ENCODE peak calls at places on chromosomes 11 and 22, in eight cellular contexts. P is endothelial cell; X is CD8-positive, alpha-beta T cell; G is bronchial epithelial cell; C is progenitor cell of endocrine pancreas; D is dorsolateral prefrontal cortex; Y is lung; H is AG04450. T is an unnamed sample.

GRCh38 chr11:12139144-12139881 is 28.9 kb downstream of the MICAL2 start:
- DNase-seq in Y (no peak), D (peak), C (no peak), H (peak), X (no peak), P (no peak), G (peak), T (no peak)

GRCh38 chr11:70522613-70523311 is 124.4 kb downstream of the CTTN start:
- DNase-seq in D (no peak), C (no peak), X (no peak), Y (no peak), H (no peak), G (no peak), P (no peak), T (no peak)

GRCh38 chr11:31687861-31688260 is 123.3 kb downstream of the PAX6 start:
- DNase-seq in C (no peak), Y (no peak), X (no peak), G (no peak), P (no peak), D (no peak), H (no peak), T (no peak)

GRCh38 chr11:111944651-111945051 is 7.5 kb downstream of the DIXDC1 start:
- DNase-seq in H (no peak), G (peak), Y (no peak), D (no peak), C (no peak), X (no peak), P (no peak), T (no peak)

GRCh38 chr11:24747275-24748251 is 250.7 kb downstream of the LUZP2 start:
- DNase-seq in H (no peak), D (no peak), G (peak), C (no peak), X (no peak), P (no peak), Y (no peak), T (no peak)

GRCh38 chr11:70637949-70638598 is 239.7 kb downstream of the CTTN start:
- DNase-seq in Y (no peak), G (no peak), X (no peak), P (no peak), H (no peak), D (peak), C (no peak), T (no peak)

GRCh38 chr22:37282385-37282677 is at the start of gene CYTH4:
- DNase-seq in Y (peak), H (no peak), P (no peak), G (peak), X (peak), C (no peak), D (peak), T (no peak)

GRCh38 chr22:41482319-41482935 is 13.5 kb downstream of the ACO2 start:
- DNase-seq in P (no peak), Y (no peak), G (no peak), X (no peak), C (no peak), D (no peak), H (no peak), T (no peak)

GRCh38 chr11:3855808-3856491 is 486 bp downstream of the STIM1 start:
- DNase-seq in P (peak), G (no peak), C (peak), Y (peak), H (no peak), X (peak), D (no peak), T (no peak)

GRCh38 chr11:111933872-111934271 is 3.3 kb upstream of the DIXDC1 start:
- DNase-seq in X (no peak), G (no peak), Y (no peak), D (no peak), C (no peak), P (no peak), H (no peak), T (no peak)

GRCh38 chr11:74318241-74318932 is 6.9 kb upstream of the P4HA3 start:
- DNase-seq in D (no peak), P (no peak), H (no peak), Y (no peak), C (no peak), G (no peak), X (no peak), T (no peak)
- TF ChIP-seq CTCF in D (no peak), P (no peak), H (peak), Y (no peak), C (no peak), G (no peak), X (no peak), T (no peak)

DNA sequence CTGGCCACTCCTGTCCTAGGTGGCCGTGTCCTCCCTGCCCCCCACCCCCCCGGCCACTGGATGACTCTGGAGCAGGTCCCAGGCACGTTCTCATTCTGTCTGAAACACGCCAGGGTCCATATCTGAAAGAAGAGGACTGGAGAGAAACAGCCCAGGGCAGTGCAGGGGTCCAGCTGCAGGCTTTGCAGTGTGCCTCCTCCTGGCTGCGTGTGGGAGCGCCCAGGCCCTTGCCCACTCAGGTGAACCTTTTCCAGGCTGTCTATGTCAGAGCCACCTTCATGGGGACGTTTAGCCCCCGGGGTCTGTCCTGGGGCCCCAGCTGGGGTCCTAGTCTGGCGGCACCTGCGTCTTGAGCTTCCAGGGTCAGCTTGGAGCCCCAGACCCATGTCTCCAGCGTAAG is 15.6 kb downstream of the GRAMD4 start:
- DNase-seq in D (no peak), P (no peak), G (no peak), C (no peak), X (no peak), Y (no peak), H (no peak), T (no peak)
- TF ChIP-seq CTCF in D (no peak), P (no peak), G (no peak), C (peak), X (no peak), Y (no peak), H (no peak), T (no peak)

DNA sequence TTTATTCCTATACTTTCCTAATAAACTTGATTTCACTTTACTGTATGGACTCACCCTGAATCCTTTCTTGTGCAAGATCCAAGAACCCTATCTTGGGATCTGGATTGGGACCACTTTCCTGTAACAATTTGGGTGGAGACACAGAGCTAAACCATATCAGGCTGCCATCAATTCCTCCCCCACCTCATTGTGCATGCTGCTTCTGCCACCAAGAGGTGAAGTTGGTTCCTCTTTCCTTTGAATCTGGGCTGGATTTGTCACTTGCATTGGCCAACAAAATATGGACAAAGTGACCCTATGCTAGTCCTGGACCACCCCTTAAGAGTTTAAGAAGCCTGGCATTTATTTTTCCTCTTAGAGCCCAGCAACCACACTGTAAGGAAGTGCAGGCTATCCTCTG is 39.4 kb upstream of the CEP295 start:
- DNase-seq in Y (no peak), H (no peak), D (no peak), P (no peak), X (no peak), G (no peak), C (no peak), T (no peak)
- TF ChIP-seq CTCF in Y (no peak), H (no peak), D (no peak), P (no peak), X (no peak), G (no peak), C (no peak), T (no peak)

DNA sequence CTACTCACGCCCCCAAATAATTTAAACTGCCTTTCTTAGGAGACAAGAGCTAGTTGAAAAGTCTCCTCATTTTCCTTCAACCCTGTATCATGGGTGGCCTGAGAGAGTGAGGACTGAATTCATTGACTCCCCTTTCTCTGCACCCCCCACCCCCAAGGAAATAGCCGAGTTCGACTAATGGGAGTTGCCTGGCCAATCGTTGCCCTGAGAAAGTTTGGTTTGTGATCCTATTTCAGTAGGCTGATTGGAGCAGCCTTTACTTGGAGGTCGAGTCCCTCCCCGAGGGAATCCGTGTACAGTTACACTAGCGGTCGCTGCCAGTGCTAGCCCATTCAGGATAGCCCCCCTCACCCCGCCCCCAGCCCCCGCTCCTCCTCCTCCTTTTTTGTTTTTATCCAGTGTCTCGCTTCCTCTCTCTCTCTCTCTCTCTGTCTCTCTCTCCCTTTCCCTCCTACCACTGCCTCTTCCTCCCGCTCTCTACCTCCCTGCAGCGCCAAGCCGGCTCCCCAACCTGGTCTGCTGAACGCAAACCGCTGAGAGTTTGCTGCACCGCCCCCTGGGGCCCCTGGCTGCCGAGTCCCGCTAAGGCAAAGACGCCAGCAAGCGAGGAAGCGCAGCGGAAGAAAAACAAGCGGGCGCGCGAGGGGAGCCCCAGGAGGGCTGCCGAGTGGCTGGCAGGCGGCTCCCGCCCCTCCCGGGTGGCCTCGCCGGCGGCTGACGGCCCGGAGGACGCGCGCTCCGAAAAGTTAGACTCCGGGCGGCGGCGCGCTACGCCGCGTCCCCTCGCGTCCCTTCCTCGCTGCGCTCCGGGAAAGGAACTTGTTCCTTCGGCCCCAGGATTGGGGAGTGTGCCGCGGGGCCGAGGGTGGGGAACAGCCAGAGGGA is at the start of gene GRAMD1B:
- DNase-seq in X (peak), Y (peak), D (no peak), P (peak), G (peak), H (peak), C (peak), T (peak)
- TF ChIP-seq CTCF in X (peak), Y (no peak), D (no peak), P (no peak), G (peak), H (peak), C (peak), T (peak)

GRCh38 chr11:19627566-19627965 is 85.1 kb upstream of the NAV2 start:
- DNase-seq in P (no peak), D (no peak), C (no peak), G (no peak), Y (no peak), H (no peak), X (no peak), T (no peak)
- TF ChIP-seq CTCF in P (no peak), D (no peak), C (no peak), G (no peak), Y (no peak), H (no peak), X (no peak), T (no peak)

GRCh38 chr22:40046126-40046525 is 51.4 kb downstream of the FAM83F start:
- DNase-seq in D (no peak), X (no peak), P (no peak), H (no peak), Y (no peak), C (no peak), G (no peak), T (no peak)
- TF ChIP-seq CTCF in D (no peak), X (no peak), P (no peak), H (no peak), Y (no peak), C (no peak), G (no peak), T (no peak)

T was measured in AG09319.